ENCODE peak calls at places on chromosomes 6 and 20, in eight cellular contexts. One of them, this sample, is unnamed.

GRCh38 chr20:48983423-48984400 is 62.2 kb downstream of the ARFGEF2 start:
- DNase-seq in activated CD8-positive, alpha-beta memory T cell treated with anti-CD3 and anti-CD28 coated beads for 4 hours: no peak
- DNase-seq in nucleus accumbens: no peak
- DNase-seq in AG10803: peak
- DNase-seq in ELR: peak
- DNase-seq in stimulated activated naive CD4-positive, alpha-beta T cell treated with Interleukin-2 at 50 U/mL for 16 hours: no peak
- DNase-seq in stimulated activated CD4-positive, alpha-beta T cell treated with anti-CD3 and anti-CD28 coated beads, Interleukin-4, amount 100 ng/mL, for 1 hour: no peak
- DNase-seq in adrenal gland: peak
- DNase-seq in this sample: peak

GRCh38 chr20:12054556-12054955 is 136.9 kb downstream of the BTBD3 start:
- DNase-seq in AG10803: no peak
- DNase-seq in stimulated activated CD4-positive, alpha-beta T cell treated with anti-CD3 and anti-CD28 coated beads, Interleukin-4, amount 100 ng/mL, for 1 hour: no peak
- DNase-seq in activated CD8-positive, alpha-beta memory T cell treated with anti-CD3 and anti-CD28 coated beads for 4 hours: no peak
- DNase-seq in stimulated activated naive CD4-positive, alpha-beta T cell treated with Interleukin-2 at 50 U/mL for 16 hours: no peak
- DNase-seq in ELR: no peak
- DNase-seq in adrenal gland: no peak
- DNase-seq in nucleus accumbens: no peak
- DNase-seq in this sample: no peak

GRCh38 chr6:13331516-13332348 is 3.4 kb upstream of the TBC1D7 start:
- DNase-seq in AG10803: peak
- DNase-seq in stimulated activated CD4-positive, alpha-beta T cell treated with anti-CD3 and anti-CD28 coated beads, Interleukin-4, amount 100 ng/mL, for 1 hour: no peak
- DNase-seq in adrenal gland: no peak
- DNase-seq in ELR: peak
- DNase-seq in stimulated activated naive CD4-positive, alpha-beta T cell treated with Interleukin-2 at 50 U/mL for 16 hours: no peak
- DNase-seq in activated CD8-positive, alpha-beta memory T cell treated with anti-CD3 and anti-CD28 coated beads for 4 hours: no peak
- DNase-seq in nucleus accumbens: no peak
- DNase-seq in this sample: no peak

GRCh38 chr20:63736893-63737689 is 627 bp downstream of the LIME1 start:
- DNase-seq in adrenal gland: peak
- DNase-seq in activated CD8-positive, alpha-beta memory T cell treated with anti-CD3 and anti-CD28 coated beads for 4 hours: no peak
- DNase-seq in nucleus accumbens: no peak
- DNase-seq in stimulated activated CD4-positive, alpha-beta T cell treated with anti-CD3 and anti-CD28 coated beads, Interleukin-4, amount 100 ng/mL, for 1 hour: peak
- DNase-seq in ELR: no peak
- DNase-seq in stimulated activated naive CD4-positive, alpha-beta T cell treated with Interleukin-2 at 50 U/mL for 16 hours: peak
- DNase-seq in AG10803: no peak
- DNase-seq in this sample: no peak

GRCh38 chr20:6626805-6627204 is 140.7 kb upstream of the BMP2 start:
- DNase-seq in stimulated activated naive CD4-positive, alpha-beta T cell treated with Interleukin-2 at 50 U/mL for 16 hours: no peak
- DNase-seq in adrenal gland: no peak
- DNase-seq in nucleus accumbens: no peak
- DNase-seq in stimulated activated CD4-positive, alpha-beta T cell treated with anti-CD3 and anti-CD28 coated beads, Interleukin-4, amount 100 ng/mL, for 1 hour: no peak
- DNase-seq in AG10803: no peak
- DNase-seq in ELR: no peak
- DNase-seq in activated CD8-positive, alpha-beta memory T cell treated with anti-CD3 and anti-CD28 coated beads for 4 hours: no peak
- DNase-seq in this sample: no peak

GRCh38 chr6:52049252-52050050 is 38.0 kb downstream of the PKHD1 start:
- DNase-seq in adrenal gland: no peak
- DNase-seq in AG10803: peak
- DNase-seq in activated CD8-positive, alpha-beta memory T cell treated with anti-CD3 and anti-CD28 coated beads for 4 hours: no peak
- DNase-seq in stimulated activated CD4-positive, alpha-beta T cell treated with anti-CD3 and anti-CD28 coated beads, Interleukin-4, amount 100 ng/mL, for 1 hour: no peak
- DNase-seq in stimulated activated naive CD4-positive, alpha-beta T cell treated with Interleukin-2 at 50 U/mL for 16 hours: no peak
- DNase-seq in ELR: peak
- DNase-seq in nucleus accumbens: no peak
- DNase-seq in this sample: no peak

GRCh38 chr6:121504227-121504626 is 68.8 kb downstream of the GJA1 start:
- DNase-seq in activated CD8-positive, alpha-beta memory T cell treated with anti-CD3 and anti-CD28 coated beads for 4 hours: no peak
- DNase-seq in stimulated activated naive CD4-positive, alpha-beta T cell treated with Interleukin-2 at 50 U/mL for 16 hours: no peak
- DNase-seq in adrenal gland: no peak
- DNase-seq in ELR: peak
- DNase-seq in AG10803: peak
- DNase-seq in stimulated activated CD4-positive, alpha-beta T cell treated with anti-CD3 and anti-CD28 coated beads, Interleukin-4, amount 100 ng/mL, for 1 hour: no peak
- DNase-seq in nucleus accumbens: no peak
- DNase-seq in this sample: no peak

GRCh38 chr20:47503685-47504084 is 2.0 kb downstream of the NCOA3 start:
- DNase-seq in adrenal gland: no peak
- DNase-seq in activated CD8-positive, alpha-beta memory T cell treated with anti-CD3 and anti-CD28 coated beads for 4 hours: no peak
- DNase-seq in ELR: peak
- DNase-seq in nucleus accumbens: no peak
- DNase-seq in AG10803: no peak
- DNase-seq in stimulated activated naive CD4-positive, alpha-beta T cell treated with Interleukin-2 at 50 U/mL for 16 hours: no peak
- DNase-seq in stimulated activated CD4-positive, alpha-beta T cell treated with anti-CD3 and anti-CD28 coated beads, Interleukin-4, amount 100 ng/mL, for 1 hour: no peak
- DNase-seq in this sample: no peak

GRCh38 chr6:45864651-45865050 is 151.0 kb downstream of the CLIC5 start:
- DNase-seq in stimulated activated naive CD4-positive, alpha-beta T cell treated with Interleukin-2 at 50 U/mL for 16 hours: no peak
- DNase-seq in stimulated activated CD4-positive, alpha-beta T cell treated with anti-CD3 and anti-CD28 coated beads, Interleukin-4, amount 100 ng/mL, for 1 hour: no peak
- DNase-seq in AG10803: no peak
- DNase-seq in ELR: peak
- DNase-seq in activated CD8-positive, alpha-beta memory T cell treated with anti-CD3 and anti-CD28 coated beads for 4 hours: no peak
- DNase-seq in nucleus accumbens: no peak
- DNase-seq in adrenal gland: no peak
- DNase-seq in this sample: no peak

GRCh38 chr6:143966291-143966690 is 41.8 kb downstream of the PLAGL1 start:
- DNase-seq in adrenal gland: no peak
- DNase-seq in nucleus accumbens: no peak
- DNase-seq in AG10803: no peak
- DNase-seq in activated CD8-positive, alpha-beta memory T cell treated with anti-CD3 and anti-CD28 coated beads for 4 hours: no peak
- DNase-seq in ELR: no peak
- DNase-seq in stimulated activated naive CD4-positive, alpha-beta T cell treated with Interleukin-2 at 50 U/mL for 16 hours: no peak
- DNase-seq in stimulated activated CD4-positive, alpha-beta T cell treated with anti-CD3 and anti-CD28 coated beads, Interleukin-4, amount 100 ng/mL, for 1 hour: no peak
- DNase-seq in this sample: no peak

GRCh38 chr6:11039040-11039439 is 5.1 kb downstream of the ELOVL2 start:
- DNase-seq in adrenal gland: no peak
- DNase-seq in activated CD8-positive, alpha-beta memory T cell treated with anti-CD3 and anti-CD28 coated beads for 4 hours: no peak
- DNase-seq in stimulated activated CD4-positive, alpha-beta T cell treated with anti-CD3 and anti-CD28 coated beads, Interleukin-4, amount 100 ng/mL, for 1 hour: no peak
- DNase-seq in nucleus accumbens: no peak
- DNase-seq in stimulated activated naive CD4-positive, alpha-beta T cell treated with Interleukin-2 at 50 U/mL for 16 hours: no peak
- DNase-seq in ELR: no peak
- DNase-seq in AG10803: no peak
- DNase-seq in this sample: no peak

GRCh38 chr20:6157345-6157744 is 34.5 kb upstream of the FERMT1 start:
- DNase-seq in activated CD8-positive, alpha-beta memory T cell treated with anti-CD3 and anti-CD28 coated beads for 4 hours: no peak
- DNase-seq in stimulated activated CD4-positive, alpha-beta T cell treated with anti-CD3 and anti-CD28 coated beads, Interleukin-4, amount 100 ng/mL, for 1 hour: no peak
- DNase-seq in stimulated activated naive CD4-positive, alpha-beta T cell treated with Interleukin-2 at 50 U/mL for 16 hours: no peak
- DNase-seq in adrenal gland: no peak
- DNase-seq in AG10803: no peak
- DNase-seq in nucleus accumbens: no peak
- DNase-seq in ELR: peak
- DNase-seq in this sample: no peak

GRCh38 chr6:80435457-80435856 is 329.0 kb downstream of the BCKDHB start:
- DNase-seq in ELR: no peak
- DNase-seq in stimulated activated CD4-positive, alpha-beta T cell treated with anti-CD3 and anti-CD28 coated beads, Interleukin-4, amount 100 ng/mL, for 1 hour: no peak
- DNase-seq in AG10803: no peak
- DNase-seq in adrenal gland: no peak
- DNase-seq in nucleus accumbens: no peak
- DNase-seq in activated CD8-positive, alpha-beta memory T cell treated with anti-CD3 and anti-CD28 coated beads for 4 hours: no peak
- DNase-seq in stimulated activated naive CD4-positive, alpha-beta T cell treated with Interleukin-2 at 50 U/mL for 16 hours: no peak
- DNase-seq in this sample: no peak

GRCh38 chr6:28105286-28105685 is 19.1 kb upstream of the ZSCAN16 start:
- DNase-seq in AG10803: no peak
- DNase-seq in nucleus accumbens: no peak
- DNase-seq in ELR: peak
- DNase-seq in adrenal gland: no peak
- DNase-seq in stimulated activated naive CD4-positive, alpha-beta T cell treated with Interleukin-2 at 50 U/mL for 16 hours: no peak
- DNase-seq in activated CD8-positive, alpha-beta memory T cell treated with anti-CD3 and anti-CD28 coated beads for 4 hours: no peak
- DNase-seq in stimulated activated CD4-positive, alpha-beta T cell treated with anti-CD3 and anti-CD28 coated beads, Interleukin-4, amount 100 ng/mL, for 1 hour: no peak
- DNase-seq in this sample: no peak

GRCh38 chr6:158396136-158396535 is 83.9 kb downstream of the TULP4 start:
- DNase-seq in stimulated activated naive CD4-positive, alpha-beta T cell treated with Interleukin-2 at 50 U/mL for 16 hours: no peak
- DNase-seq in ELR: no peak
- DNase-seq in stimulated activated CD4-positive, alpha-beta T cell treated with anti-CD3 and anti-CD28 coated beads, Interleukin-4, amount 100 ng/mL, for 1 hour: no peak
- DNase-seq in AG10803: no peak
- DNase-seq in activated CD8-positive, alpha-beta memory T cell treated with anti-CD3 and anti-CD28 coated beads for 4 hours: no peak
- DNase-seq in nucleus accumbens: no peak
- DNase-seq in adrenal gland: no peak
- DNase-seq in this sample: no peak

GRCh38 chr6:141152951-141153350 is 979.8 kb upstream of the GJE1 start:
- DNase-seq in nucleus accumbens: no peak
- DNase-seq in AG10803: peak
- DNase-seq in stimulated activated naive CD4-positive, alpha-beta T cell treated with Interleukin-2 at 50 U/mL for 16 hours: no peak
- DNase-seq in activated CD8-positive, alpha-beta memory T cell treated with anti-CD3 and anti-CD28 coated beads for 4 hours: no peak
- DNase-seq in adrenal gland: no peak
- DNase-seq in stimulated activated CD4-positive, alpha-beta T cell treated with anti-CD3 and anti-CD28 coated beads, Interleukin-4, amount 100 ng/mL, for 1 hour: no peak
- DNase-seq in ELR: no peak
- DNase-seq in this sample: no peak

GRCh38 chr20:56440346-56441007 is 27.9 kb upstream of the RTF2 start:
- DNase-seq in ELR: peak
- DNase-seq in activated CD8-positive, alpha-beta memory T cell treated with anti-CD3 and anti-CD28 coated beads for 4 hours: peak
- DNase-seq in AG10803: no peak
- DNase-seq in nucleus accumbens: no peak
- DNase-seq in adrenal gland: no peak
- DNase-seq in stimulated activated CD4-positive, alpha-beta T cell treated with anti-CD3 and anti-CD28 coated beads, Interleukin-4, amount 100 ng/mL, for 1 hour: peak
- DNase-seq in stimulated activated naive CD4-positive, alpha-beta T cell treated with Interleukin-2 at 50 U/mL for 16 hours: peak
- DNase-seq in this sample: peak

GRCh38 chr6:121858976-121859375 is 423.5 kb downstream of the GJA1 start:
- DNase-seq in ELR: no peak
- DNase-seq in stimulated activated naive CD4-positive, alpha-beta T cell treated with Interleukin-2 at 50 U/mL for 16 hours: no peak
- DNase-seq in activated CD8-positive, alpha-beta memory T cell treated with anti-CD3 and anti-CD28 coated beads for 4 hours: no peak
- DNase-seq in stimulated activated CD4-positive, alpha-beta T cell treated with anti-CD3 and anti-CD28 coated beads, Interleukin-4, amount 100 ng/mL, for 1 hour: no peak
- DNase-seq in adrenal gland: no peak
- DNase-seq in nucleus accumbens: no peak
- DNase-seq in AG10803: peak
- DNase-seq in this sample: no peak

GRCh38 chr6:152635949-152636674 is 1.1 kb downstream of the SYNE1 start:
- DNase-seq in stimulated activated CD4-positive, alpha-beta T cell treated with anti-CD3 and anti-CD28 coated beads, Interleukin-4, amount 100 ng/mL, for 1 hour: no peak
- DNase-seq in activated CD8-positive, alpha-beta memory T cell treated with anti-CD3 and anti-CD28 coated beads for 4 hours: no peak
- DNase-seq in adrenal gland: peak
- DNase-seq in AG10803: peak
- DNase-seq in stimulated activated naive CD4-positive, alpha-beta T cell treated with Interleukin-2 at 50 U/mL for 16 hours: no peak
- DNase-seq in nucleus accumbens: peak
- DNase-seq in ELR: peak
- DNase-seq in this sample: no peak

GRCh38 chr6:7881765-7882500 is 28.7 kb downstream of the TXNDC5 start:
- DNase-seq in stimulated activated naive CD4-positive, alpha-beta T cell treated with Interleukin-2 at 50 U/mL for 16 hours: no peak
- DNase-seq in adrenal gland: no peak
- DNase-seq in AG10803: no peak
- DNase-seq in nucleus accumbens: no peak
- DNase-seq in ELR: no peak
- DNase-seq in activated CD8-positive, alpha-beta memory T cell treated with anti-CD3 and anti-CD28 coated beads for 4 hours: no peak
- DNase-seq in stimulated activated CD4-positive, alpha-beta T cell treated with anti-CD3 and anti-CD28 coated beads, Interleukin-4, amount 100 ng/mL, for 1 hour: no peak
- DNase-seq in this sample: no peak

GRCh38 chr6:148027201-148027600 is 315.4 kb upstream of the SASH1 start:
- DNase-seq in ELR: no peak
- DNase-seq in nucleus accumbens: no peak
- DNase-seq in AG10803: no peak
- DNase-seq in stimulated activated naive CD4-positive, alpha-beta T cell treated with Interleukin-2 at 50 U/mL for 16 hours: no peak
- DNase-seq in activated CD8-positive, alpha-beta memory T cell treated with anti-CD3 and anti-CD28 coated beads for 4 hours: no peak
- DNase-seq in stimulated activated CD4-positive, alpha-beta T cell treated with anti-CD3 and anti-CD28 coated beads, Interleukin-4, amount 100 ng/mL, for 1 hour: no peak
- DNase-seq in adrenal gland: no peak
- DNase-seq in this sample: no peak

GRCh38 chr6:139391709-139392108 is 17.3 kb upstream of the CITED2 start:
- DNase-seq in AG10803: no peak
- DNase-seq in stimulated activated CD4-positive, alpha-beta T cell treated with anti-CD3 and anti-CD28 coated beads, Interleukin-4, amount 100 ng/mL, for 1 hour: no peak
- DNase-seq in activated CD8-positive, alpha-beta memory T cell treated with anti-CD3 and anti-CD28 coated beads for 4 hours: no peak
- DNase-seq in adrenal gland: no peak
- DNase-seq in nucleus accumbens: no peak
- DNase-seq in ELR: no peak
- DNase-seq in stimulated activated naive CD4-positive, alpha-beta T cell treated with Interleukin-2 at 50 U/mL for 16 hours: no peak
- DNase-seq in this sample: no peak

GRCh38 chr6:129454482-129454881 is 255.5 kb downstream of the ARHGAP18 start:
- DNase-seq in stimulated activated CD4-positive, alpha-beta T cell treated with anti-CD3 and anti-CD28 coated beads, Interleukin-4, amount 100 ng/mL, for 1 hour: no peak
- DNase-seq in stimulated activated naive CD4-positive, alpha-beta T cell treated with Interleukin-2 at 50 U/mL for 16 hours: no peak
- DNase-seq in nucleus accumbens: no peak
- DNase-seq in AG10803: peak
- DNase-seq in ELR: no peak
- DNase-seq in adrenal gland: no peak
- DNase-seq in activated CD8-positive, alpha-beta memory T cell treated with anti-CD3 and anti-CD28 coated beads for 4 hours: no peak
- DNase-seq in this sample: no peak

GRCh38 chr6:125022391-125022989 is 60.3 kb downstream of the RNF217 start:
- DNase-seq in stimulated activated naive CD4-positive, alpha-beta T cell treated with Interleukin-2 at 50 U/mL for 16 hours: no peak
- DNase-seq in AG10803: no peak
- DNase-seq in stimulated activated CD4-positive, alpha-beta T cell treated with anti-CD3 and anti-CD28 coated beads, Interleukin-4, amount 100 ng/mL, for 1 hour: no peak
- DNase-seq in activated CD8-positive, alpha-beta memory T cell treated with anti-CD3 and anti-CD28 coated beads for 4 hours: no peak
- DNase-seq in ELR: no peak
- DNase-seq in adrenal gland: peak
- DNase-seq in nucleus accumbens: no peak
- DNase-seq in this sample: peak

GRCh38 chr6:41428995-41429417 is 93.6 kb downstream of the NCR2 start:
- DNase-seq in nucleus accumbens: no peak
- DNase-seq in activated CD8-positive, alpha-beta memory T cell treated with anti-CD3 and anti-CD28 coated beads for 4 hours: no peak
- DNase-seq in stimulated activated naive CD4-positive, alpha-beta T cell treated with Interleukin-2 at 50 U/mL for 16 hours: peak
- DNase-seq in adrenal gland: no peak
- DNase-seq in stimulated activated CD4-positive, alpha-beta T cell treated with anti-CD3 and anti-CD28 coated beads, Interleukin-4, amount 100 ng/mL, for 1 hour: peak
- DNase-seq in AG10803: peak
- DNase-seq in ELR: peak
- DNase-seq in this sample: peak

GRCh38 chr6:42453649-42454427 is 2.1 kb upstream of the TRERF1 start:
- DNase-seq in AG10803: peak
- DNase-seq in stimulated activated CD4-positive, alpha-beta T cell treated with anti-CD3 and anti-CD28 coated beads, Interleukin-4, amount 100 ng/mL, for 1 hour: peak
- DNase-seq in activated CD8-positive, alpha-beta memory T cell treated with anti-CD3 and anti-CD28 coated beads for 4 hours: no peak
- DNase-seq in ELR: peak
- DNase-seq in adrenal gland: peak
- DNase-seq in stimulated activated naive CD4-positive, alpha-beta T cell treated with Interleukin-2 at 50 U/mL for 16 hours: no peak
- DNase-seq in nucleus accumbens: no peak
- DNase-seq in this sample: peak

GRCh38 chr6:10465633-10466499 is 51.0 kb upstream of the TFAP2A start:
- DNase-seq in stimulated activated naive CD4-positive, alpha-beta T cell treated with Interleukin-2 at 50 U/mL for 16 hours: no peak
- DNase-seq in AG10803: peak
- DNase-seq in ELR: peak
- DNase-seq in nucleus accumbens: no peak
- DNase-seq in activated CD8-positive, alpha-beta memory T cell treated with anti-CD3 and anti-CD28 coated beads for 4 hours: no peak
- DNase-seq in adrenal gland: no peak
- DNase-seq in stimulated activated CD4-positive, alpha-beta T cell treated with anti-CD3 and anti-CD28 coated beads, Interleukin-4, amount 100 ng/mL, for 1 hour: peak
- DNase-seq in this sample: peak

GRCh38 chr6:32132110-32132509 is 2.0 kb upstream of the FKBPL start:
- DNase-seq in adrenal gland: no peak
- DNase-seq in ELR: no peak
- DNase-seq in stimulated activated CD4-positive, alpha-beta T cell treated with anti-CD3 and anti-CD28 coated beads, Interleukin-4, amount 100 ng/mL, for 1 hour: no peak
- DNase-seq in stimulated activated naive CD4-positive, alpha-beta T cell treated with Interleukin-2 at 50 U/mL for 16 hours: no peak
- DNase-seq in nucleus accumbens: no peak
- DNase-seq in activated CD8-positive, alpha-beta memory T cell treated with anti-CD3 and anti-CD28 coated beads for 4 hours: no peak
- DNase-seq in AG10803: no peak
- DNase-seq in this sample: no peak

GRCh38 chr20:44961024-44961866 is 1.0 kb upstream of the TOMM34 start:
- DNase-seq in ELR: peak
- DNase-seq in adrenal gland: no peak
- DNase-seq in stimulated activated naive CD4-positive, alpha-beta T cell treated with Interleukin-2 at 50 U/mL for 16 hours: no peak
- DNase-seq in AG10803: no peak
- DNase-seq in stimulated activated CD4-positive, alpha-beta T cell treated with anti-CD3 and anti-CD28 coated beads, Interleukin-4, amount 100 ng/mL, for 1 hour: no peak
- DNase-seq in activated CD8-positive, alpha-beta memory T cell treated with anti-CD3 and anti-CD28 coated beads for 4 hours: no peak
- DNase-seq in nucleus accumbens: no peak
- DNase-seq in this sample: no peak

GRCh38 chr6:74459260-74459659 is 746.6 kb downstream of the COL12A1 start:
- DNase-seq in AG10803: no peak
- DNase-seq in ELR: no peak
- DNase-seq in stimulated activated naive CD4-positive, alpha-beta T cell treated with Interleukin-2 at 50 U/mL for 16 hours: no peak
- DNase-seq in stimulated activated CD4-positive, alpha-beta T cell treated with anti-CD3 and anti-CD28 coated beads, Interleukin-4, amount 100 ng/mL, for 1 hour: no peak
- DNase-seq in activated CD8-positive, alpha-beta memory T cell treated with anti-CD3 and anti-CD28 coated beads for 4 hours: no peak
- DNase-seq in adrenal gland: no peak
- DNase-seq in nucleus accumbens: no peak
- DNase-seq in this sample: no peak

GRCh38 chr20:20202793-20203192 is 150.5 kb downstream of the CFAP61 start:
- DNase-seq in ELR: no peak
- DNase-seq in stimulated activated naive CD4-positive, alpha-beta T cell treated with Interleukin-2 at 50 U/mL for 16 hours: no peak
- DNase-seq in AG10803: no peak
- DNase-seq in stimulated activated CD4-positive, alpha-beta T cell treated with anti-CD3 and anti-CD28 coated beads, Interleukin-4, amount 100 ng/mL, for 1 hour: no peak
- DNase-seq in activated CD8-positive, alpha-beta memory T cell treated with anti-CD3 and anti-CD28 coated beads for 4 hours: no peak
- DNase-seq in nucleus accumbens: no peak
- DNase-seq in adrenal gland: no peak
- DNase-seq in this sample: no peak

GRCh38 chr20:11261533-11262000 is 587.8 kb upstream of the JAG1 start:
- DNase-seq in nucleus accumbens: no peak
- DNase-seq in adrenal gland: no peak
- DNase-seq in AG10803: peak
- DNase-seq in stimulated activated naive CD4-positive, alpha-beta T cell treated with Interleukin-2 at 50 U/mL for 16 hours: no peak
- DNase-seq in stimulated activated CD4-positive, alpha-beta T cell treated with anti-CD3 and anti-CD28 coated beads, Interleukin-4, amount 100 ng/mL, for 1 hour: no peak
- DNase-seq in activated CD8-positive, alpha-beta memory T cell treated with anti-CD3 and anti-CD28 coated beads for 4 hours: no peak
- DNase-seq in ELR: peak
- DNase-seq in this sample: no peak

GRCh38 chr20:59751075-59751711 is 146.9 kb downstream of the PHACTR3 start:
- DNase-seq in activated CD8-positive, alpha-beta memory T cell treated with anti-CD3 and anti-CD28 coated beads for 4 hours: no peak
- DNase-seq in AG10803: peak
- DNase-seq in stimulated activated CD4-positive, alpha-beta T cell treated with anti-CD3 and anti-CD28 coated beads, Interleukin-4, amount 100 ng/mL, for 1 hour: no peak
- DNase-seq in nucleus accumbens: peak
- DNase-seq in ELR: peak
- DNase-seq in stimulated activated naive CD4-positive, alpha-beta T cell treated with Interleukin-2 at 50 U/mL for 16 hours: no peak
- DNase-seq in adrenal gland: peak
- DNase-seq in this sample: peak

GRCh38 chr20:3199976-3200755 is 4.3 kb downstream of the DDRGK1 start:
- DNase-seq in stimulated activated CD4-positive, alpha-beta T cell treated with anti-CD3 and anti-CD28 coated beads, Interleukin-4, amount 100 ng/mL, for 1 hour: no peak
- DNase-seq in adrenal gland: no peak
- DNase-seq in stimulated activated naive CD4-positive, alpha-beta T cell treated with Interleukin-2 at 50 U/mL for 16 hours: no peak
- DNase-seq in activated CD8-positive, alpha-beta memory T cell treated with anti-CD3 and anti-CD28 coated beads for 4 hours: no peak
- DNase-seq in nucleus accumbens: no peak
- DNase-seq in AG10803: no peak
- DNase-seq in ELR: no peak
- DNase-seq in this sample: no peak

This sample was measured in thyroid gland.